ENCODE peak calls at places on chromosomes 6 and 20, in seven cellular contexts. J is testis, P is A549, R is Panc1, W is pancreas, I is lower lobe of right lung, U is transverse colon. M is an unnamed sample. For H3K4me1, the result is how much of the 10 kb centered on the place peaks cover.

GRCh38 chr6:39599341-39599740 is 125.9 kb downstream of the KIF6 start:
- DNase-seq in J (no peak), P (no peak), R (no peak), W (no peak), I (no peak), U (no peak), M (no peak)

GRCh38 chr6:46555129-46555528 is 63.9 kb upstream of the RCAN2 start:
- DNase-seq in J (no peak), P (no peak), R (no peak), W (no peak), I (no peak), U (no peak), M (no peak)

GRCh38 chr6:149043476-149044130 is 273.9 kb upstream of the TAB2 start:
- DNase-seq in J (no peak), P (peak), R (no peak), W (no peak), I (no peak), U (no peak), M (no peak)

GRCh38 chr6:134031696-134032255 is 20.6 kb downstream of the SLC2A12 start:
- DNase-seq in J (no peak), P (no peak), R (no peak), W (no peak), I (no peak), U (no peak), M (no peak)

GRCh38 chr6:1027109-1027794 is 284.6 kb upstream of the FOXQ1 start:
- DNase-seq in J (no peak), P (peak), R (no peak), W (no peak), I (no peak), U (no peak), M (no peak)

GRCh38 chr6:31401403-31401802 is 2.0 kb upstream of the MICA start:
- DNase-seq in J (peak), P (no peak), R (no peak), W (no peak), I (no peak), U (peak), M (peak)

GRCh38 chr6:12291785-12292604 is 1.8 kb downstream of the EDN1 start:
- DNase-seq in J (no peak), P (no peak), R (no peak), W (no peak), I (no peak), U (peak), M (no peak)

GRCh38 chr6:74091133-74091793 is 395.3 kb downstream of the CD109 start:
- DNase-seq in J (no peak), P (peak), R (peak), W (no peak), I (no peak), U (no peak), M (no peak)

GRCh38 chr6:14074723-14075503 is 42.7 kb upstream of the CD83 start:
- DNase-seq in J (peak), P (no peak), R (no peak), W (no peak), I (no peak), U (no peak), M (no peak)

GRCh38 chr6:121216928-121217327 is 117.4 kb downstream of the TBC1D32 start:
- DNase-seq in J (no peak), P (no peak), R (no peak), W (no peak), I (no peak), U (no peak), M (no peak)

GRCh38 chr20:57500941-57501340 is 24.0 kb downstream of the CTCFL start:
- DNase-seq in J (no peak), P (no peak), R (no peak), W (no peak), I (no peak), U (no peak), M (no peak)

GRCh38 chr6:6348251-6348650 is 27.8 kb upstream of the F13A1 start:
- DNase-seq in J (no peak), P (no peak), R (no peak), W (no peak), I (no peak), U (no peak), M (no peak)

GRCh38 chr6:39800388-39801032 is 8.3 kb downstream of the DAAM2 start:
- DNase-seq in J (no peak), P (no peak), R (no peak), W (no peak), I (no peak), U (no peak), M (no peak)

GRCh38 chr20:11810316-11811130 is 107.2 kb upstream of the BTBD3 start:
- DNase-seq in J (no peak), P (no peak), R (no peak), W (no peak), I (no peak), U (no peak), M (no peak)

GRCh38 chr20:58688838-58689237 is 3.8 kb upstream of the NPEPL1 start:
- DNase-seq in J (no peak), P (no peak), R (no peak), W (no peak), I (no peak), U (no peak), M (no peak)

GRCh38 chr6:14276667-14277404 is 159.3 kb downstream of the CD83 start:
- DNase-seq in J (no peak), P (no peak), R (no peak), W (no peak), I (no peak), U (no peak), M (no peak)

GRCh38 chr6:106974999-106975698 is 620 bp upstream of the CD24 start:
- DNase-seq in J (peak), P (peak), R (no peak), W (peak), I (peak), U (peak), M (peak)

GRCh38 chr20:17968366-17969275 is at the start of the genes MGME1 and SNX5:
- DNase-seq in J (peak), P (peak), R (peak), W (peak), I (peak), U (peak), M (peak)

GRCh38 chr20:13183005-13183404 is 38.1 kb upstream of the ISM1 start:
- DNase-seq in J (no peak), P (no peak), R (no peak), W (no peak), I (no peak), U (no peak), M (no peak)

GRCh38 chr6:136066005-136066404 is 184.1 kb downstream of the MTFR2 start:
- DNase-seq in J (no peak), P (no peak), R (no peak), W (no peak), I (no peak), U (no peak), M (no peak)

GRCh38 chr6:137283940-137284910 is 65.0 kb upstream of the IFNGR1 start:
- DNase-seq in J (no peak), P (no peak), R (no peak), W (no peak), I (no peak), U (no peak), M (no peak)

GRCh38 chr6:31474871-31475286 is 23.1 kb upstream of the MICB start:
- DNase-seq in J (no peak), P (no peak), R (no peak), W (no peak), I (no peak), U (no peak), M (no peak)

DNA sequence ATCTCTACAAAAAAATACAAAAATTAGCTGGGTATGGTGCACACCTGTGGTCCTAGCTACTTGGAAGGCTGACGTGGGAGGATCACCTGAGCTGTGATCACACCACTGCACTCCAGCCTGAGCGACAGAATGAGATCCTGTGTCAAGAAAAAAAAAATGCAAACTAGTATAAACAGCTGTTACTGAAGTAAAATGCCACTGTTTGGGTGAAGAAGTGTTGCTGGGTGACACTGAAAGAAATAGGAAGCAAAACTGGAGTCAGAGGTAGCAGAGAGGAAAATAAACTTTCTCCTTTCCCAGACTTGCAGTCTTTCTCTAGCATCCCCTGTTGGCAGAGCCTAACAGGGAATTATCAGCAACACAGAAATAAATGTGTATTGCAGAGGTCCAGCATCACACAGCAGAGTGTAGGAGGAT is 241.2 kb upstream of the PREP start:
- DNase-seq in J (no peak), P (no peak), R (no peak), W (no peak), I (no peak), U (no peak), M (no peak)
- H3K4me1 ChIP-seq in J (under half), P (under half), R (under half), W (under half), I (under half), U (under half), M (under half)

DNA sequence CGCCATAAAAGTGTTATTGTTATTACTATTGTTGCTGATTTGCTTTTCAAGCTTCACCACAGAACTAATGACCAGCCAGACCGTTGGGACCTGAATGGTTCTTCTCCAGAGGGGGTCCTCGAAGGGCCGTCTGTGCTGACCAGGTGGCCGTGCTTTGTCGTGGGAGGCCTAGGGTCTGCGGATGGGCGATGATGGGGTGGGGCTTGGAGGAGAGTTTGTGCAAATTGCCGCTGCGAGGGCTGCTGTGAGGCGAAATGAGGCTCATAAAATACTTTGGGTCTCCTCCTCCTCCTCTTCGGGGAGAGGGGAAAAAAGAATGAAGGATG is 6.0 kb upstream of the ZBTB22 start:
- DNase-seq in J (no peak), P (no peak), R (no peak), W (no peak), I (no peak), U (no peak), M (no peak)
- H3K4me1 ChIP-seq in J (under half), P (under half), R (under half), W (under half), I (under half), U (under half), M (under half)

GRCh38 chr20:24653306-24653705 is 183.9 kb downstream of the SYNDIG1 start:
- DNase-seq in J (no peak), P (peak), R (no peak), W (no peak), I (no peak), U (no peak), M (no peak)

GRCh38 chr20:24656391-24656790 is 187.0 kb downstream of the SYNDIG1 start:
- DNase-seq in J (no peak), P (no peak), R (no peak), W (no peak), I (no peak), U (no peak), M (no peak)

GRCh38 chr20:24657211-24657610 is 187.8 kb downstream of the SYNDIG1 start:
- DNase-seq in J (peak), P (peak), R (no peak), W (peak), I (no peak), U (no peak), M (peak)

GRCh38 chr20:24651973-24652340 is 182.5 kb downstream of the SYNDIG1 start:
- DNase-seq in J (no peak), P (no peak), R (no peak), W (no peak), I (no peak), U (no peak), M (no peak)

DNA sequence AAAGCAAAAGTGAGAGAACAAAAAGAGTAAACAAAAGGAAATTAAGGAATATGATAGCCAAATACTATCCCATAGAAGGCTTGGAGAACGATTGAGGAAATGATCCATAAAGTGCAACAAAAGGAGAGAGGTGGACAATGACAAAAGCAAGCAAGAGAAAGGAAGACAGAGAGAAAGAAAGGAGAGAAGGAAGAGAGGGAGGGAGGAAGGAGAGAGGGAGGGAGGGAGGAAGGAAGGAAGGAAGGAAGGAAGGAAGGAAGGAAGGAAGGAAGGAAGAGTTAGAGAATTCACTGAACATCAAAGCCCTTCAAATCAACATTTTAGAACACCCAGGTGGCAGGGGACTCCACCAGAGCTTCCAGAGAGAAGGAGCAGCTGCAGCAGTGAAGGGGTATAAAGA is 185.0 kb downstream of the SYNDIG1 start:
- DNase-seq in J (no peak), P (no peak), R (no peak), W (no peak), I (no peak), U (no peak), M (no peak)
- H3K4me1 ChIP-seq in J (under half), P (half or more), R (under half), W (under half), I (under half), U (under half), M (under half)

GRCh38 chr20:1473244-1473635 is 6.6 kb upstream of the NSFL1C start:
- DNase-seq in J (no peak), P (no peak), R (no peak), W (no peak), I (no peak), U (no peak), M (no peak)
- H3K4me1 ChIP-seq in J (under half), P (under half), R (under half), W (under half), I (under half), U (under half), M (under half)

GRCh38 chr20:10314198-10314597 is 95.6 kb downstream of the SNAP25 start:
- DNase-seq in J (no peak), P (no peak), R (no peak), W (no peak), I (no peak), U (no peak), M (no peak)
- H3K4me1 ChIP-seq in J (under half), P (under half), R (under half), W (under half), I (under half), U (under half), M (under half)

GRCh38 chr6:159973406-159973805 is 4.5 kb downstream of the IGF2R start:
- DNase-seq in J (no peak), P (no peak), R (no peak), W (no peak), I (no peak), U (no peak), M (no peak)
- H3K4me1 ChIP-seq in J (under half), P (under half), R (half or more), W (under half), I (half or more), U (under half), M (under half)

GRCh38 chr20:19908586-19908985 is 108.6 kb upstream of the NAA20 start:
- DNase-seq in J (no peak), P (no peak), R (no peak), W (no peak), I (no peak), U (no peak), M (no peak)
- H3K4me1 ChIP-seq in J (under half), P (under half), R (under half), W (under half), I (half or more), U (under half), M (under half)